ENCODE peak calls at places on chromosomes 6 and 20, in eight cellular contexts. J is GM10248, U is AG04450, F is A673, M is transverse colon, L is pancreas, I is tibial nerve, Z is PC-3. W is an unnamed sample.

GRCh38 chr6:12403201-12403826 is 113.2 kb downstream of the EDN1 start:
- DNase-seq in Z (peak; percentile 68), I (no peak), U (no peak), J (no peak), M (no peak), F (no peak), L (no peak), W (no peak)

GRCh38 chr20:1618479-1618878 is 1.3 kb downstream of the SIRPB1 start:
- DNase-seq in F (peak; percentile 2), U (no peak), L (no peak), J (peak; percentile 1), M (no peak), Z (peak; percentile 1), I (no peak), W (no peak)

GRCh38 chr6:132763269-132763668 is 5.6 kb upstream of the VNN2 start:
- DNase-seq in F (peak; percentile 30), L (no peak), I (no peak), J (peak; percentile 70), U (no peak), Z (no peak), M (peak; percentile 29), W (peak; percentile 79)

GRCh38 chr6:32852018-32852843 is 1.3 kb downstream of the TAP1 start:
- DNase-seq in Z (peak; percentile 11), U (no peak), F (no peak), L (no peak), I (no peak), M (peak; percentile 68), J (no peak), W (peak; percentile 52)

GRCh38 chr6:116616757-116617093 is 446 bp downstream of the RSPH4A start:
- DNase-seq in L (peak; percentile 30), Z (no peak), F (peak; percentile 5), U (no peak), M (peak; percentile 9), J (peak; percentile 23), I (no peak), W (peak; percentile 8)

GRCh38 chr6:132445201-132445951 is 44.1 kb upstream of the MOXD1 start:
- DNase-seq in L (no peak), F (no peak), I (no peak), U (peak; percentile 23), Z (peak; percentile 89), M (no peak), J (no peak), W (no peak)

GRCh38 chr20:63772781-63773520 is 33.4 kb downstream of the SLC2A4RG start:
- DNase-seq in J (no peak), Z (peak; percentile 55), U (no peak), M (no peak), L (no peak), I (no peak), F (no peak), W (peak; percentile 31)

GRCh38 chr6:20468179-20468578 is 66.1 kb upstream of the CDKAL1 start:
- DNase-seq in I (no peak), U (no peak), L (no peak), M (no peak), J (no peak), F (no peak), Z (no peak), W (no peak)

GRCh38 chr20:18224968-18225568 is 63.3 kb upstream of the ZNF133 start:
- DNase-seq in L (peak; percentile 50), F (no peak), I (peak; percentile 42), U (peak; percentile 0), M (no peak), J (no peak), Z (peak; percentile 82), W (no peak)

GRCh38 chr20:4147319-4147718 is 132.0 kb upstream of the RNF24 start:
- DNase-seq in J (no peak), M (no peak), F (no peak), Z (peak; percentile 16), I (no peak), U (no peak), L (no peak), W (no peak)

GRCh38 chr6:170176621-170177382 is 114.1 kb downstream of the DLL1 start:
- DNase-seq in M (no peak), J (no peak), L (peak; percentile 70), I (no peak), U (no peak), F (no peak), Z (no peak), W (no peak)

GRCh38 chr6:14085176-14085787 is 32.3 kb upstream of the CD83 start:
- DNase-seq in Z (no peak), I (no peak), F (no peak), U (no peak), M (no peak), L (no peak), J (no peak), W (no peak)

GRCh38 chr6:834879-835278 is 141.9 kb upstream of the EXOC2 start:
- DNase-seq in M (no peak), L (no peak), F (no peak), U (no peak), I (no peak), Z (no peak), J (no peak), W (no peak)

GRCh38 chr6:33061987-33062386 is 11.5 kb downstream of the HLA-DPA1 start:
- DNase-seq in U (no peak), M (no peak), F (peak; percentile 46), I (no peak), Z (peak; percentile 24), J (peak; percentile 40), L (no peak), W (peak; percentile 86)

GRCh38 chr6:108798672-108799355 is 49.4 kb upstream of the ARMC2 start:
- DNase-seq in Z (no peak), L (no peak), U (no peak), J (no peak), I (no peak), F (peak; percentile 52), M (peak; percentile 54), W (no peak)

GRCh38 chr6:108874470-108875160 is 26.4 kb downstream of the ARMC2 start:
- DNase-seq in M (peak; percentile 42), F (no peak), L (no peak), I (no peak), J (peak; percentile 69), Z (no peak), U (no peak), W (peak; percentile 79)

GRCh38 chr6:46998436-46999017 is 43.6 kb downstream of the ADGRF1 start:
- DNase-seq in F (no peak), I (no peak), L (no peak), M (no peak), U (no peak), Z (peak; percentile 32), J (no peak), W (no peak)

GRCh38 chr6:140275725-140276124 is 901.3 kb upstream of the CITED2 start:
- DNase-seq in U (no peak), F (no peak), J (no peak), M (no peak), L (no peak), Z (peak; percentile 69), I (no peak), W (no peak)

GRCh38 chr20:2693996-2694471 is 1.5 kb downstream of the EBF4 start:
- DNase-seq in I (no peak), U (no peak), F (no peak), M (no peak), J (no peak), L (no peak), Z (no peak), W (no peak)

GRCh38 chr6:155276638-155277037 is 12.8 kb downstream of the CLDN20 start:
- DNase-seq in U (no peak), F (no peak), J (no peak), L (no peak), I (no peak), M (no peak), Z (no peak), W (no peak)

DNA sequence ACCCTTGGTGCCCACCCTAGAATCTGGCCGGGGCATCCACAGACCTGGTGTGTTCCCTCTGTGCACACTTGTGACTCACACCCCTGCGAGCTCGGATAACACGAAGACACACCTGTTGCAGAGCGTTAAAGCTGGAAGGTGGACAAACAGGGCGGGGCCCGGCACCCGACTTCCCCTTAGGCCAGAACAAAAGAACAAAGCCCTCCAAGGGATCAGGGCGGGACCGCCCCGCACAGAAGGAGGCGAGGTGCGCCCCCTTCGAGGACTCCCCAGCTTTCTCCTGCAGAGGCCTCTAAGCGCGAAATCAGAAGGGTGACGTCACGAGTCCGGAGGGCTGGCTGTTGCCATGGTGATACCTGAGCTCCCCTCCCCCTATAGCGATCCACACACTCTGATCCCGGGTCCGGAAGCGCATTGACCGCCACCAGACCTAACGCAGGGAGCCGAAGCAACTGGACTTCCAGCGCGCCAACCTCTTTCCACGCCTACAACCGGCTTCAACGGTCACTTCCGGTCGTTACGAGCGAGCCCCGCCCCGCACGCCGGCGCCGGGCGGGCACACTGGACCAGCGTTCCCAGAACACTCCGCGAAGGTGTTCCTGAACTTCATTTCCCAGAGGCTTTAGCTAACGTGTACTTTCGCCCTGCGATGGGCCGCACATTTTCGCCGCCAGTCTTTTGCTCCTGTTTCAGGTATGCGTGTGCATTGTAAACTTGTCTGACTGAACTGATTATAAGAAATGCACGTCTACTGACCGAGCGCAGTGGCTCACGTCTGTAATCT is at the start of gene ZNF184:
- DNase-seq in M (peak; percentile 97), F (peak; percentile 97), Z (peak; percentile 98), L (peak; percentile 96), J (peak; percentile 90), I (peak; percentile 88), U (peak; percentile 93), W (peak; percentile 99)
- TF ChIP-seq CTCF in M (peak; percentile 52), F (no peak), Z (no peak), L (no peak), J (no peak), I (no peak), U (peak; percentile 2), W (no peak)

DNA sequence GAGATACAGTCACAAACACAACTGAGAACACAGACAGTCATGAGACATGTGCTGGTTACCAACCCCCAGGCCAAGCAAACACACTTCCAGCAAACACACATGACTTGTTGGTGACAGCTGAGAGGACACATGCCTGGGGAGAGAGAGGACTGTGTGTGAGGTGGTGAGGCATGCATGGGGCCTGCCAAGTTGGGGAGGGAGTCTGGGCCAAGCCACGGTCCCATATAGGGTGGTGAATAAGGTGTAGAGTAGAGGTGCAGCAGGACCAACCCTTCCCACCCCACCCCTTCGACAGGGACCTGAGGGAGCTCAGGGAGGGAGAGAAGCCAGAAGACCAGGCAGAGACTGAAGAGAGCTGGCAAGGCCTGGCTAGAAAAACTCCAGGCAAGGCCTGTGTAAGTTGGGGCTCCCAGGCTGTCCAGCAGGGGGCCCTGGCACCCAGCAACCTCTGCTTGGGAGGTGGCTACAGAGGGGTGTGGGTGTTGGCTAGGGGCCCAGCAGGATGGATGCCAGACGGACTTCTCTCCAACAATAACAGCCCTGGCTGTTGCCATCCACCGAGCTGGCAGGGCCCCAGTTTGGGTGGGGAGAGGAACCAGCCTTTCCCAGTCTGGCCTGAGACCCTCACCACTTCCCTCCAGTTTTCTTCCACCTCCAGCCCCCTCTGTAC is 2.0 kb upstream of the SLC29A1 start:
- DNase-seq in F (peak; percentile 84), M (peak; percentile 96), U (no peak), L (peak; percentile 99), Z (peak; percentile 81), I (peak; percentile 77), J (peak; percentile 84), W (peak; percentile 88)
- TF ChIP-seq CTCF in F (peak; percentile 73), M (peak; percentile 89), U (peak; percentile 71), L (peak; percentile 81), Z (peak; percentile 78), I (peak; percentile 87), J (peak; percentile 97), W (peak; percentile 93)

GRCh38 chr6:129432738-129433137 is 277.2 kb downstream of the ARHGAP18 start:
- DNase-seq in F (peak; percentile 23), L (no peak), I (no peak), U (no peak), J (no peak), Z (peak; percentile 31), M (no peak), W (no peak)
- TF ChIP-seq CTCF in F (peak; percentile 31), L (no peak), I (no peak), U (peak; percentile 35), J (no peak), Z (peak; percentile 60), M (no peak), W (peak; percentile 21)

GRCh38 chr20:44448753-44449546 is 26.7 kb upstream of the TTPAL start:
- DNase-seq in J (peak; percentile 35), I (no peak), L (no peak), F (peak; percentile 46), U (no peak), M (peak; percentile 52), Z (peak; percentile 28), W (peak; percentile 78)
- TF ChIP-seq CTCF in J (peak; percentile 31), I (no peak), L (no peak), F (peak; percentile 66), U (peak; percentile 15), M (peak; percentile 43), Z (peak; percentile 65), W (peak; percentile 45)

W was measured in GM12865.